ENCODE peak calls at places on chromosomes 16 and 17, in six cellular contexts. One of them, this sample, is unnamed.
A peak's percentile ranks its signal among the peaks of the same experiment; 100 is the strongest.

GRCh38 chr17:38873646-38874380 is 4.0 kb downstream of the LASP1 start:
- DNase-seq in activated T-helper 1 cell treated with anti-CD3 and anti-CD28 coated beads, Interleukin-2, amount 50 U/mL, for 16 hours: no peak
- DNase-seq in RWPE1: no peak
- DNase-seq in T-helper 9 cell: no peak
- DNase-seq in hypothalamus: no peak
- DNase-seq in epithelial cell of esophagus: no peak
- DNase-seq in this sample: peak; percentile 67

GRCh38 chr16:79261461-79261860 is 339.1 kb downstream of the MAF start:
- DNase-seq in activated T-helper 1 cell treated with anti-CD3 and anti-CD28 coated beads, Interleukin-2, amount 50 U/mL, for 16 hours: peak; percentile 18
- DNase-seq in RWPE1: no peak
- DNase-seq in T-helper 9 cell: peak; percentile 32
- DNase-seq in hypothalamus: no peak
- DNase-seq in epithelial cell of esophagus: no peak
- DNase-seq in this sample: peak; percentile 89

GRCh38 chr16:84700518-84701277 is 898 bp downstream of the USP10 start:
- DNase-seq in activated T-helper 1 cell treated with anti-CD3 and anti-CD28 coated beads, Interleukin-2, amount 50 U/mL, for 16 hours: peak; percentile 20
- DNase-seq in RWPE1: peak; percentile 23
- DNase-seq in T-helper 9 cell: peak; percentile 17
- DNase-seq in hypothalamus: no peak
- DNase-seq in epithelial cell of esophagus: peak; percentile 38
- DNase-seq in this sample: no peak

GRCh38 chr17:77106874-77107358 is 33.9 kb upstream of the SEC14L1 start:
- DNase-seq in activated T-helper 1 cell treated with anti-CD3 and anti-CD28 coated beads, Interleukin-2, amount 50 U/mL, for 16 hours: no peak
- DNase-seq in RWPE1: no peak
- DNase-seq in T-helper 9 cell: no peak
- DNase-seq in hypothalamus: no peak
- DNase-seq in epithelial cell of esophagus: no peak
- DNase-seq in this sample: no peak

GRCh38 chr16:57701759-57702371 is 7.3 kb downstream of the DRC7 start:
- DNase-seq in activated T-helper 1 cell treated with anti-CD3 and anti-CD28 coated beads, Interleukin-2, amount 50 U/mL, for 16 hours: no peak
- DNase-seq in RWPE1: no peak
- DNase-seq in T-helper 9 cell: no peak
- DNase-seq in hypothalamus: no peak
- DNase-seq in epithelial cell of esophagus: no peak
- DNase-seq in this sample: no peak

GRCh38 chr17:7252176-7253043 is at the start of gene ELP5:
- DNase-seq in activated T-helper 1 cell treated with anti-CD3 and anti-CD28 coated beads, Interleukin-2, amount 50 U/mL, for 16 hours: peak; percentile 75
- DNase-seq in RWPE1: peak; percentile 96
- DNase-seq in T-helper 9 cell: peak; percentile 83
- DNase-seq in hypothalamus: peak; percentile 90
- DNase-seq in epithelial cell of esophagus: peak; percentile 93
- DNase-seq in this sample: peak; percentile 79

GRCh38 chr16:12573730-12574383 is 229.8 kb downstream of the CPPED1 start:
- DNase-seq in activated T-helper 1 cell treated with anti-CD3 and anti-CD28 coated beads, Interleukin-2, amount 50 U/mL, for 16 hours: peak; percentile 37
- DNase-seq in RWPE1: peak; percentile 54
- DNase-seq in T-helper 9 cell: peak; percentile 28
- DNase-seq in hypothalamus: peak; percentile 32
- DNase-seq in epithelial cell of esophagus: no peak
- DNase-seq in this sample: peak; percentile 59

GRCh38 chr16:53893731-53894435 is 189.9 kb downstream of the FTO start:
- DNase-seq in activated T-helper 1 cell treated with anti-CD3 and anti-CD28 coated beads, Interleukin-2, amount 50 U/mL, for 16 hours: no peak
- DNase-seq in RWPE1: peak; percentile 55
- DNase-seq in T-helper 9 cell: no peak
- DNase-seq in hypothalamus: no peak
- DNase-seq in epithelial cell of esophagus: peak; percentile 85
- DNase-seq in this sample: peak; percentile 38

GRCh38 chr17:869067-869466 is 86.9 kb downstream of the MRM3 start:
- DNase-seq in activated T-helper 1 cell treated with anti-CD3 and anti-CD28 coated beads, Interleukin-2, amount 50 U/mL, for 16 hours: no peak
- DNase-seq in RWPE1: no peak
- DNase-seq in T-helper 9 cell: no peak
- DNase-seq in hypothalamus: no peak
- DNase-seq in epithelial cell of esophagus: no peak
- DNase-seq in this sample: peak; percentile 42

GRCh38 chr17:55166506-55166905 is 98.3 kb upstream of the HLF start:
- DNase-seq in activated T-helper 1 cell treated with anti-CD3 and anti-CD28 coated beads, Interleukin-2, amount 50 U/mL, for 16 hours: no peak
- DNase-seq in RWPE1: no peak
- DNase-seq in T-helper 9 cell: no peak
- DNase-seq in hypothalamus: no peak
- DNase-seq in epithelial cell of esophagus: peak; percentile 22
- DNase-seq in this sample: no peak

GRCh38 chr17:28675485-28675884 is 13.5 kb downstream of the SUPT6H start:
- DNase-seq in activated T-helper 1 cell treated with anti-CD3 and anti-CD28 coated beads, Interleukin-2, amount 50 U/mL, for 16 hours: no peak
- DNase-seq in RWPE1: no peak
- DNase-seq in T-helper 9 cell: no peak
- DNase-seq in hypothalamus: no peak
- DNase-seq in epithelial cell of esophagus: no peak
- DNase-seq in this sample: no peak

GRCh38 chr16:29775742-29776408 is 2.2 kb upstream of the ZG16 start:
- DNase-seq in activated T-helper 1 cell treated with anti-CD3 and anti-CD28 coated beads, Interleukin-2, amount 50 U/mL, for 16 hours: no peak
- DNase-seq in RWPE1: peak; percentile 81
- DNase-seq in T-helper 9 cell: no peak
- DNase-seq in hypothalamus: no peak
- DNase-seq in epithelial cell of esophagus: peak; percentile 77
- DNase-seq in this sample: no peak

GRCh38 chr17:80743181-80743771 is 198.6 kb downstream of the RPTOR start:
- DNase-seq in activated T-helper 1 cell treated with anti-CD3 and anti-CD28 coated beads, Interleukin-2, amount 50 U/mL, for 16 hours: no peak
- DNase-seq in RWPE1: no peak
- DNase-seq in T-helper 9 cell: no peak
- DNase-seq in hypothalamus: no peak
- DNase-seq in epithelial cell of esophagus: no peak
- DNase-seq in this sample: no peak

GRCh38 chr17:33964344-33964979 is 290.6 kb upstream of the CCL2 start:
- DNase-seq in activated T-helper 1 cell treated with anti-CD3 and anti-CD28 coated beads, Interleukin-2, amount 50 U/mL, for 16 hours: no peak
- DNase-seq in RWPE1: no peak
- DNase-seq in T-helper 9 cell: no peak
- DNase-seq in hypothalamus: no peak
- DNase-seq in epithelial cell of esophagus: no peak
- DNase-seq in this sample: no peak

GRCh38 chr16:57616871-57617270 is 11.6 kb upstream of the ADGRG1 start:
- DNase-seq in activated T-helper 1 cell treated with anti-CD3 and anti-CD28 coated beads, Interleukin-2, amount 50 U/mL, for 16 hours: no peak
- DNase-seq in RWPE1: no peak
- DNase-seq in T-helper 9 cell: no peak
- DNase-seq in hypothalamus: no peak
- DNase-seq in epithelial cell of esophagus: no peak
- DNase-seq in this sample: no peak

GRCh38 chr16:71974068-71974818 is 26.0 kb downstream of the PKD1L3 start:
- DNase-seq in activated T-helper 1 cell treated with anti-CD3 and anti-CD28 coated beads, Interleukin-2, amount 50 U/mL, for 16 hours: no peak
- DNase-seq in RWPE1: no peak
- DNase-seq in T-helper 9 cell: no peak
- DNase-seq in hypothalamus: no peak
- DNase-seq in epithelial cell of esophagus: no peak
- DNase-seq in this sample: no peak

GRCh38 chr17:5031365-5032082 is 3.7 kb downstream of the SLC52A1 start:
- DNase-seq in activated T-helper 1 cell treated with anti-CD3 and anti-CD28 coated beads, Interleukin-2, amount 50 U/mL, for 16 hours: peak; percentile 67
- DNase-seq in RWPE1: peak; percentile 67
- DNase-seq in T-helper 9 cell: peak; percentile 80
- DNase-seq in hypothalamus: peak; percentile 68
- DNase-seq in epithelial cell of esophagus: peak; percentile 69
- DNase-seq in this sample: peak; percentile 35

GRCh38 chr16:83957296-83957855 is 4.3 kb downstream of the OSGIN1 start:
- DNase-seq in activated T-helper 1 cell treated with anti-CD3 and anti-CD28 coated beads, Interleukin-2, amount 50 U/mL, for 16 hours: no peak
- DNase-seq in RWPE1: no peak
- DNase-seq in T-helper 9 cell: no peak
- DNase-seq in hypothalamus: no peak
- DNase-seq in epithelial cell of esophagus: no peak
- DNase-seq in this sample: no peak

GRCh38 chr17:57305329-57305728 is 49.0 kb downstream of the MSI2 start:
- DNase-seq in activated T-helper 1 cell treated with anti-CD3 and anti-CD28 coated beads, Interleukin-2, amount 50 U/mL, for 16 hours: no peak
- DNase-seq in RWPE1: no peak
- DNase-seq in T-helper 9 cell: no peak
- DNase-seq in hypothalamus: no peak
- DNase-seq in epithelial cell of esophagus: no peak
- DNase-seq in this sample: no peak

GRCh38 chr17:83174859-83175550 is 95.6 kb downstream of the METRNL start:
- DNase-seq in activated T-helper 1 cell treated with anti-CD3 and anti-CD28 coated beads, Interleukin-2, amount 50 U/mL, for 16 hours: no peak
- DNase-seq in RWPE1: no peak
- DNase-seq in T-helper 9 cell: no peak
- DNase-seq in hypothalamus: no peak
- DNase-seq in epithelial cell of esophagus: no peak
- DNase-seq in this sample: no peak

GRCh38 chr17:32803544-32803943 is 73.4 kb downstream of the MYO1D start:
- DNase-seq in activated T-helper 1 cell treated with anti-CD3 and anti-CD28 coated beads, Interleukin-2, amount 50 U/mL, for 16 hours: no peak
- DNase-seq in RWPE1: no peak
- DNase-seq in T-helper 9 cell: no peak
- DNase-seq in hypothalamus: no peak
- DNase-seq in epithelial cell of esophagus: no peak
- DNase-seq in this sample: no peak

GRCh38 chr16:26454102-26454501 is 612.6 kb upstream of the C16orf82 start:
- DNase-seq in activated T-helper 1 cell treated with anti-CD3 and anti-CD28 coated beads, Interleukin-2, amount 50 U/mL, for 16 hours: no peak
- DNase-seq in RWPE1: no peak
- DNase-seq in T-helper 9 cell: no peak
- DNase-seq in hypothalamus: no peak
- DNase-seq in epithelial cell of esophagus: peak; percentile 11
- DNase-seq in this sample: no peak

GRCh38 chr16:89375021-89375420 is 115.3 kb downstream of the ANKRD11 start:
- DNase-seq in activated T-helper 1 cell treated with anti-CD3 and anti-CD28 coated beads, Interleukin-2, amount 50 U/mL, for 16 hours: no peak
- DNase-seq in RWPE1: no peak
- DNase-seq in T-helper 9 cell: no peak
- DNase-seq in hypothalamus: no peak
- DNase-seq in epithelial cell of esophagus: no peak
- DNase-seq in this sample: no peak

GRCh38 chr16:15493416-15494181 is 59.2 kb downstream of the BMERB1 start:
- DNase-seq in activated T-helper 1 cell treated with anti-CD3 and anti-CD28 coated beads, Interleukin-2, amount 50 U/mL, for 16 hours: no peak
- DNase-seq in RWPE1: no peak
- DNase-seq in T-helper 9 cell: no peak
- DNase-seq in hypothalamus: no peak
- DNase-seq in epithelial cell of esophagus: no peak
- DNase-seq in this sample: peak; percentile 72

GRCh38 chr16:89383095-89384003 is 107.0 kb downstream of the ANKRD11 start:
- DNase-seq in activated T-helper 1 cell treated with anti-CD3 and anti-CD28 coated beads, Interleukin-2, amount 50 U/mL, for 16 hours: no peak
- DNase-seq in RWPE1: peak; percentile 77
- DNase-seq in T-helper 9 cell: no peak
- DNase-seq in hypothalamus: no peak
- DNase-seq in epithelial cell of esophagus: peak; percentile 90
- DNase-seq in this sample: no peak

GRCh38 chr16:51759329-51759728 is 608.3 kb upstream of the SALL1 start:
- DNase-seq in activated T-helper 1 cell treated with anti-CD3 and anti-CD28 coated beads, Interleukin-2, amount 50 U/mL, for 16 hours: no peak
- DNase-seq in RWPE1: no peak
- DNase-seq in T-helper 9 cell: no peak
- DNase-seq in hypothalamus: no peak
- DNase-seq in epithelial cell of esophagus: no peak
- DNase-seq in this sample: no peak

This sample was measured in RCC 7860.